ENCODE peak calls at places on chromosomes 13 and 19, in eight cellular contexts. One of them, this sample, is unnamed.

GRCh38 chr19:58572818-58573657 is at the start of gene MZF1:
- DNase-seq in uterus: peak; percentile 100
- DNase-seq in CD8-positive, alpha-beta memory T cell: peak; percentile 100
- DNase-seq in IMR-90: peak; percentile 100
- DNase-seq in right atrium auricular region: peak; percentile 100
- DNase-seq in right cardiac atrium: peak; percentile 100
- DNase-seq in A673: peak; percentile 100
- DNase-seq in GM23248: peak; percentile 100
- DNase-seq in this sample: peak; percentile 100

GRCh38 chr19:46009530-46010510 is 13.0 kb downstream of the PGLYRP1 start:
- DNase-seq in right cardiac atrium: peak; percentile 59
- DNase-seq in A673: peak; percentile 83
- DNase-seq in CD8-positive, alpha-beta memory T cell: peak; percentile 73
- DNase-seq in IMR-90: peak; percentile 58
- DNase-seq in uterus: peak; percentile 57
- DNase-seq in right atrium auricular region: peak; percentile 71
- DNase-seq in GM23248: peak; percentile 65
- DNase-seq in this sample: peak; percentile 32

GRCh38 chr13:20495087-20496023 is 30.3 kb downstream of the CRYL1 start:
- DNase-seq in GM23248: peak; percentile 69
- DNase-seq in IMR-90: peak; percentile 72
- DNase-seq in A673: peak; percentile 75
- DNase-seq in right cardiac atrium: peak; percentile 24
- DNase-seq in right atrium auricular region: peak; percentile 76
- DNase-seq in uterus: peak; percentile 68
- DNase-seq in CD8-positive, alpha-beta memory T cell: peak; percentile 67
- DNase-seq in this sample: peak; percentile 16

GRCh38 chr13:84590663-84591062 is 708.4 kb upstream of the SLITRK1 start:
- DNase-seq in CD8-positive, alpha-beta memory T cell: no peak
- DNase-seq in A673: no peak
- DNase-seq in IMR-90: no peak
- DNase-seq in right atrium auricular region: no peak
- DNase-seq in uterus: no peak
- DNase-seq in right cardiac atrium: no peak
- DNase-seq in GM23248: no peak
- DNase-seq in this sample: no peak

GRCh38 chr19:20912973-20913372 is 10.1 kb upstream of the ZNF85 start:
- DNase-seq in IMR-90: no peak
- DNase-seq in GM23248: no peak
- DNase-seq in A673: no peak
- DNase-seq in uterus: no peak
- DNase-seq in CD8-positive, alpha-beta memory T cell: no peak
- DNase-seq in right cardiac atrium: no peak
- DNase-seq in right atrium auricular region: no peak
- DNase-seq in this sample: no peak

GRCh38 chr19:42480335-42481095 is 37.8 kb upstream of the CXCL17 start:
- DNase-seq in right cardiac atrium: no peak
- DNase-seq in A673: peak; percentile 45
- DNase-seq in uterus: no peak
- DNase-seq in CD8-positive, alpha-beta memory T cell: no peak
- DNase-seq in IMR-90: peak; percentile 47
- DNase-seq in right atrium auricular region: no peak
- DNase-seq in GM23248: peak; percentile 61
- DNase-seq in this sample: no peak

GRCh38 chr13:97855570-97855970 is 97.9 kb upstream of the IPO5 start:
- DNase-seq in A673: peak; percentile 94
- DNase-seq in CD8-positive, alpha-beta memory T cell: no peak
- DNase-seq in right cardiac atrium: peak; percentile 13
- DNase-seq in right atrium auricular region: no peak
- DNase-seq in uterus: peak; percentile 36
- DNase-seq in IMR-90: peak; percentile 86
- DNase-seq in GM23248: peak; percentile 88
- DNase-seq in this sample: no peak

GRCh38 chr19:14674764-14675163 is at the start of gene ADGRE3:
- DNase-seq in right atrium auricular region: no peak
- DNase-seq in GM23248: peak; percentile 5
- DNase-seq in A673: no peak
- DNase-seq in CD8-positive, alpha-beta memory T cell: no peak
- DNase-seq in uterus: no peak
- DNase-seq in right cardiac atrium: no peak
- DNase-seq in IMR-90: no peak
- DNase-seq in this sample: no peak

GRCh38 chr19:1063909-1064660 is 2.9 kb upstream of the ARHGAP45 start:
- DNase-seq in CD8-positive, alpha-beta memory T cell: peak; percentile 51
- DNase-seq in A673: no peak
- DNase-seq in right cardiac atrium: no peak
- DNase-seq in uterus: no peak
- DNase-seq in GM23248: no peak
- DNase-seq in right atrium auricular region: no peak
- DNase-seq in IMR-90: no peak
- DNase-seq in this sample: no peak

GRCh38 chr13:112616586-112617381 is 28.8 kb upstream of the TUBGCP3 start:
- DNase-seq in A673: peak; percentile 53
- DNase-seq in IMR-90: peak; percentile 52
- DNase-seq in GM23248: peak; percentile 67
- DNase-seq in uterus: no peak
- DNase-seq in CD8-positive, alpha-beta memory T cell: no peak
- DNase-seq in right atrium auricular region: peak; percentile 57
- DNase-seq in right cardiac atrium: no peak
- DNase-seq in this sample: no peak

GRCh38 chr13:108586826-108587225 is 42.6 kb upstream of the MYO16 start:
- DNase-seq in A673: no peak
- DNase-seq in right cardiac atrium: no peak
- DNase-seq in CD8-positive, alpha-beta memory T cell: no peak
- DNase-seq in IMR-90: no peak
- DNase-seq in right atrium auricular region: no peak
- DNase-seq in GM23248: no peak
- DNase-seq in uterus: no peak
- DNase-seq in this sample: no peak

GRCh38 chr19:45250216-45250831 is 747 bp upstream of the MARK4 start:
- DNase-seq in A673: no peak
- DNase-seq in IMR-90: no peak
- DNase-seq in uterus: no peak
- DNase-seq in GM23248: no peak
- DNase-seq in right cardiac atrium: no peak
- DNase-seq in CD8-positive, alpha-beta memory T cell: no peak
- DNase-seq in right atrium auricular region: no peak
- DNase-seq in this sample: no peak

GRCh38 chr13:44157614-44158013 is 216.0 kb upstream of the SERP2 start:
- DNase-seq in uterus: no peak
- DNase-seq in right atrium auricular region: no peak
- DNase-seq in right cardiac atrium: no peak
- DNase-seq in IMR-90: no peak
- DNase-seq in GM23248: no peak
- DNase-seq in A673: no peak
- DNase-seq in CD8-positive, alpha-beta memory T cell: no peak
- DNase-seq in this sample: no peak

GRCh38 chr13:97182065-97182890 is 39.9 kb upstream of the MBNL2 start:
- DNase-seq in right cardiac atrium: no peak
- DNase-seq in right atrium auricular region: no peak
- DNase-seq in uterus: no peak
- DNase-seq in IMR-90: no peak
- DNase-seq in GM23248: no peak
- DNase-seq in CD8-positive, alpha-beta memory T cell: no peak
- DNase-seq in A673: no peak
- DNase-seq in this sample: no peak

GRCh38 chr19:32471811-32472210 is 66.2 kb downstream of the DPY19L3 start:
- DNase-seq in CD8-positive, alpha-beta memory T cell: no peak
- DNase-seq in A673: no peak
- DNase-seq in right atrium auricular region: no peak
- DNase-seq in GM23248: no peak
- DNase-seq in IMR-90: no peak
- DNase-seq in right cardiac atrium: no peak
- DNase-seq in uterus: no peak
- DNase-seq in this sample: no peak

GRCh38 chr13:20461481-20461859 is 64.2 kb downstream of the CRYL1 start:
- DNase-seq in right cardiac atrium: no peak
- DNase-seq in A673: peak; percentile 24
- DNase-seq in GM23248: peak; percentile 53
- DNase-seq in IMR-90: peak; percentile 49
- DNase-seq in uterus: no peak
- DNase-seq in CD8-positive, alpha-beta memory T cell: no peak
- DNase-seq in right atrium auricular region: no peak
- DNase-seq in this sample: no peak

GRCh38 chr13:45786293-45786920 is 65.1 kb downstream of the SIAH3 start:
- DNase-seq in IMR-90: no peak
- DNase-seq in right atrium auricular region: no peak
- DNase-seq in CD8-positive, alpha-beta memory T cell: no peak
- DNase-seq in A673: peak; percentile 28
- DNase-seq in right cardiac atrium: no peak
- DNase-seq in uterus: no peak
- DNase-seq in GM23248: no peak
- DNase-seq in this sample: no peak

GRCh38 chr19:19261350-19262189 is 11.5 kb downstream of the TM6SF2 start:
- DNase-seq in A673: no peak
- DNase-seq in right cardiac atrium: no peak
- DNase-seq in uterus: no peak
- DNase-seq in right atrium auricular region: no peak
- DNase-seq in IMR-90: no peak
- DNase-seq in GM23248: peak; percentile 12
- DNase-seq in CD8-positive, alpha-beta memory T cell: no peak
- DNase-seq in this sample: no peak

GRCh38 chr19:29662604-29663404 is 2.5 kb upstream of the PLEKHF1 start:
- DNase-seq in CD8-positive, alpha-beta memory T cell: no peak
- DNase-seq in A673: no peak
- DNase-seq in right atrium auricular region: peak; percentile 89
- DNase-seq in IMR-90: peak; percentile 94
- DNase-seq in uterus: peak; percentile 88
- DNase-seq in GM23248: peak; percentile 99
- DNase-seq in right cardiac atrium: peak; percentile 83
- DNase-seq in this sample: no peak

GRCh38 chr19:51531349-51532315 is at the start of gene SIGLEC6:
- DNase-seq in uterus: no peak
- DNase-seq in right cardiac atrium: peak; percentile 41
- DNase-seq in IMR-90: no peak
- DNase-seq in GM23248: no peak
- DNase-seq in right atrium auricular region: no peak
- DNase-seq in A673: no peak
- DNase-seq in CD8-positive, alpha-beta memory T cell: no peak
- DNase-seq in this sample: no peak

GRCh38 chr19:495440-496332 is 600 bp upstream of the MADCAM1 start:
- DNase-seq in uterus: no peak
- DNase-seq in right cardiac atrium: no peak
- DNase-seq in GM23248: peak; percentile 61
- DNase-seq in A673: peak; percentile 77
- DNase-seq in IMR-90: peak; percentile 39
- DNase-seq in CD8-positive, alpha-beta memory T cell: no peak
- DNase-seq in right atrium auricular region: no peak
- DNase-seq in this sample: no peak

DNA sequence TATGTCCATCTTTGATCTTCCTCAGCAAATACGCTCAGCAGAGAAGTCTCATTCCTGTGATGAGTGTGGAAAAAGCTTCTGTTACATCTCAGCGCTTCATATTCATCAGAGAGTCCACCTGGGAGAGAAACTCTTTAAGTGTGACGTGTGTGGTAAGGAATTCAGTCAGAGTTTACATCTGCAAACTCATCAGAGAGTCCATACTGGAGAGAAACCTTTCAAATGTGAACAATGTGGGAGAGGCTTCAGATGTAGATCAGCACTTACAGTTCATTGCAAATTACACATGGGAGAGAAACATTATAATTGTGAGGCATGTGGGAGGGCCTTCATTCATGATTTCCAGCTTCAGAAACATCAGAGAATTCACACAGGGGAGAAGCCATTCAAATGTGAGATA is 5.7 kb upstream of the ZNF284 start:
- DNase-seq in right atrium auricular region: no peak
- DNase-seq in CD8-positive, alpha-beta memory T cell: no peak
- DNase-seq in uterus: no peak
- DNase-seq in right cardiac atrium: no peak
- DNase-seq in IMR-90: no peak
- DNase-seq in GM23248: no peak
- DNase-seq in A673: no peak
- DNase-seq in this sample: no peak
- H3K4me3 ChIP-seq in right atrium auricular region: no peak overlapping the region
- H3K4me3 ChIP-seq in CD8-positive, alpha-beta memory T cell: no peak overlapping the region
- H3K4me3 ChIP-seq in uterus: no peak overlapping the region
- H3K4me3 ChIP-seq in right cardiac atrium: no peak overlapping the region
- H3K4me3 ChIP-seq in IMR-90: no peak overlapping the region
- H3K4me3 ChIP-seq in GM23248: no peak overlapping the region
- H3K4me3 ChIP-seq in A673: no peak overlapping the region
- H3K4me3 ChIP-seq in this sample: no peak overlapping the region

GRCh38 chr19:3669616-3670257 is 30.5 kb downstream of the PIP5K1C start:
- DNase-seq in right cardiac atrium: no peak
- DNase-seq in A673: no peak
- DNase-seq in uterus: peak; percentile 48
- DNase-seq in GM23248: no peak
- DNase-seq in right atrium auricular region: no peak
- DNase-seq in IMR-90: no peak
- DNase-seq in CD8-positive, alpha-beta memory T cell: no peak
- DNase-seq in this sample: no peak
- H3K27ac ChIP-seq in right cardiac atrium: peak overlapping the region; percentile 94
- H3K27ac ChIP-seq in A673: no peak overlapping the region
- H3K27ac ChIP-seq in uterus: peak overlapping the region; percentile 95
- H3K27ac ChIP-seq in GM23248: no peak overlapping the region
- H3K27ac ChIP-seq in right atrium auricular region: peak overlapping the region; percentile 96
- H3K27ac ChIP-seq in IMR-90: no peak overlapping the region
- H3K27ac ChIP-seq in CD8-positive, alpha-beta memory T cell: peak overlapping the region; percentile 24
- H3K27ac ChIP-seq in this sample: no peak overlapping the region

DNA sequence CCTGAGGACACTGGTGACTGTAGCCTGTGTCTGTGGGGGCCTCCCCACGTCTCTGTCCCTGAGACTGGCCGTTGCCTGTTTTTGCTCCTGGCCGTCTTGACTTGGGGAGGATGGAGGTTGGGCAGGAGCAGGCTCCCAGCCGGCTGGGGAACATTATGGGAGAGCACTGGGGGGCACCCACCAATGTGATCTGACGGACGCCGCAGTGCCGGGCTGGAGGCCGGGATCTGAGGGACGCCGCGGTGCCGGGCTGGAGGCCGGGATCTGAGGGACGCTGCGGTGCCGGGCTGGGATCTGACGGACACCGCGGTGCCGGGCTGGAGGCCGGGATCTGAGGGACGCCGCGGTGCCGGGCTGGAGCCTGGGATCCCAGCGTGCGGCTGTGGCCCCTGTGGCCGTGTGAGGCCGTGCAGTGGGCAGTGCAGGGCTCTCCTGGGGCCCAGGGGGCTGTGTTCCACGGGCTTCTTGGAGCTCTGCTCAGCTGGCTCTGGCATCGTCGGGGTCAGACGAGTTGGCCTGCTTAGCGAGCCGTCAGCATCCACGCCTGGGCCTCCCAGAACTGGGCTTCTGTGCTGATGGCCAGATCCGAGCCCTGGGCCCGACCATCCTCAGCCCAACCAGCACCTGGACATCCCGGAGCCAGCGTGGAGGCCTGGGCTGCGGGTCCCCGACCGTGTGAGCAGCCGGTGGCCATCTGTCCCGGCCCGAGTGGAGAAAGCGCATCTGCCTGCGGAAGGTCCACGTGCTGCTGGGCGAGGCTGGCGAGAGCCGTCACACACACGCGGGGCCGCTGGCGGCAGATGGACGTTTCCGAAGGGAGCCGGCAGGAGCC is 45.8 kb downstream of the GAS6 start:
- DNase-seq in GM23248: peak; percentile 31
- DNase-seq in uterus: no peak
- DNase-seq in A673: no peak
- DNase-seq in IMR-90: no peak
- DNase-seq in CD8-positive, alpha-beta memory T cell: no peak
- DNase-seq in right atrium auricular region: no peak
- DNase-seq in right cardiac atrium: peak; percentile 23
- DNase-seq in this sample: no peak
- H3K4me1 ChIP-seq in GM23248: peaks cover 40% of the 10 kb centered on the region
- H3K4me1 ChIP-seq in uterus: peaks cover 20% of the 10 kb centered on the region
- H3K4me1 ChIP-seq in A673: peaks cover 8% of the 10 kb centered on the region
- H3K4me1 ChIP-seq in IMR-90: peaks cover 36% of the 10 kb centered on the region
- H3K4me1 ChIP-seq in CD8-positive, alpha-beta memory T cell: peaks cover 14% of the 10 kb centered on the region
- H3K4me1 ChIP-seq in right atrium auricular region: peaks cover 76% of the 10 kb centered on the region
- H3K4me1 ChIP-seq in right cardiac atrium: peaks cover 8% of the 10 kb centered on the region
- H3K4me1 ChIP-seq in this sample: no peaks in the 10 kb centered on the region

GRCh38 chr13:33541962-33542308 is 256.4 kb upstream of the STARD13 start:
- DNase-seq in GM23248: no peak
- DNase-seq in A673: no peak
- DNase-seq in CD8-positive, alpha-beta memory T cell: no peak
- DNase-seq in right cardiac atrium: no peak
- DNase-seq in IMR-90: no peak
- DNase-seq in uterus: no peak
- DNase-seq in right atrium auricular region: no peak
- DNase-seq in this sample: no peak
- H3K4me3 ChIP-seq in GM23248: peak overlapping the region; percentile 72
- H3K4me3 ChIP-seq in A673: peak overlapping the region; percentile 43
- H3K4me3 ChIP-seq in CD8-positive, alpha-beta memory T cell: peak overlapping the region; percentile 91
- H3K4me3 ChIP-seq in right cardiac atrium: peak overlapping the region; percentile 58
- H3K4me3 ChIP-seq in IMR-90: peak overlapping the region; percentile 47
- H3K4me3 ChIP-seq in uterus: peak overlapping the region; percentile 19
- H3K4me3 ChIP-seq in right atrium auricular region: peak overlapping the region; percentile 40
- H3K4me3 ChIP-seq in this sample: peak overlapping the region; percentile 70

This sample was measured in effector memory CD4-positive, alpha-beta T cell.